ENCODE peak calls at places on chromosomes 3 and 15, in eight cellular contexts. One of them, this sample, is unnamed.

GRCh38 chr3:168249539-168250414 is 154.1 kb upstream of the GOLIM4 start:
- DNase-seq in MM.1S: peak
- DNase-seq in left ventricle myocardium inferior: peak
- DNase-seq in AG09319: peak
- DNase-seq in endothelial cell: peak
- DNase-seq in hepatocyte: peak
- DNase-seq in HFFc6: peak
- DNase-seq in GM20000: peak
- DNase-seq in this sample: no peak

GRCh38 chr3:42702982-42703694 is 540 bp upstream of the HHATL start:
- DNase-seq in MM.1S: no peak
- DNase-seq in left ventricle myocardium inferior: no peak
- DNase-seq in AG09319: no peak
- DNase-seq in endothelial cell: no peak
- DNase-seq in hepatocyte: no peak
- DNase-seq in HFFc6: no peak
- DNase-seq in GM20000: no peak
- DNase-seq in this sample: peak

GRCh38 chr15:74789741-74790079 is 7.8 kb downstream of the CSK start:
- DNase-seq in MM.1S: no peak
- DNase-seq in left ventricle myocardium inferior: no peak
- DNase-seq in AG09319: no peak
- DNase-seq in endothelial cell: no peak
- DNase-seq in hepatocyte: no peak
- DNase-seq in HFFc6: no peak
- DNase-seq in GM20000: no peak
- DNase-seq in this sample: no peak

GRCh38 chr15:66724732-66725467 is 22.9 kb downstream of the SMAD6 start:
- DNase-seq in MM.1S: no peak
- DNase-seq in left ventricle myocardium inferior: no peak
- DNase-seq in AG09319: no peak
- DNase-seq in endothelial cell: no peak
- DNase-seq in hepatocyte: peak
- DNase-seq in HFFc6: no peak
- DNase-seq in GM20000: no peak
- DNase-seq in this sample: no peak

GRCh38 chr3:36924748-36925521 is 19.9 kb downstream of the TRANK1 start:
- DNase-seq in MM.1S: no peak
- DNase-seq in left ventricle myocardium inferior: no peak
- DNase-seq in AG09319: no peak
- DNase-seq in endothelial cell: no peak
- DNase-seq in hepatocyte: no peak
- DNase-seq in HFFc6: no peak
- DNase-seq in GM20000: no peak
- DNase-seq in this sample: no peak

GRCh38 chr3:76198086-76198485 is 412.7 kb upstream of the ZNF717 start:
- DNase-seq in MM.1S: no peak
- DNase-seq in left ventricle myocardium inferior: no peak
- DNase-seq in AG09319: no peak
- DNase-seq in endothelial cell: no peak
- DNase-seq in hepatocyte: no peak
- DNase-seq in HFFc6: no peak
- DNase-seq in GM20000: no peak
- DNase-seq in this sample: no peak

GRCh38 chr15:59303641-59304433 is 68.8 kb downstream of the MYO1E start:
- DNase-seq in MM.1S: no peak
- DNase-seq in left ventricle myocardium inferior: no peak
- DNase-seq in AG09319: no peak
- DNase-seq in endothelial cell: no peak
- DNase-seq in hepatocyte: no peak
- DNase-seq in HFFc6: peak
- DNase-seq in GM20000: no peak
- DNase-seq in this sample: no peak

GRCh38 chr15:42401544-42402478 is 42.5 kb downstream of the CAPN3 start:
- DNase-seq in MM.1S: no peak
- DNase-seq in left ventricle myocardium inferior: no peak
- DNase-seq in AG09319: no peak
- DNase-seq in endothelial cell: no peak
- DNase-seq in hepatocyte: no peak
- DNase-seq in HFFc6: no peak
- DNase-seq in GM20000: no peak
- DNase-seq in this sample: no peak

GRCh38 chr3:97125902-97126499 is 311.6 kb downstream of the EPHA6 start:
- DNase-seq in MM.1S: no peak
- DNase-seq in left ventricle myocardium inferior: no peak
- DNase-seq in AG09319: no peak
- DNase-seq in endothelial cell: no peak
- DNase-seq in hepatocyte: no peak
- DNase-seq in HFFc6: no peak
- DNase-seq in GM20000: no peak
- DNase-seq in this sample: no peak

GRCh38 chr3:76715426-76715825 is 324.5 kb upstream of the ROBO2 start:
- DNase-seq in MM.1S: no peak
- DNase-seq in left ventricle myocardium inferior: no peak
- DNase-seq in AG09319: no peak
- DNase-seq in endothelial cell: no peak
- DNase-seq in hepatocyte: no peak
- DNase-seq in HFFc6: no peak
- DNase-seq in GM20000: no peak
- DNase-seq in this sample: no peak

GRCh38 chr15:65082303-65082958 is 5.9 kb downstream of the KBTBD13 start:
- DNase-seq in MM.1S: no peak
- DNase-seq in left ventricle myocardium inferior: no peak
- DNase-seq in AG09319: no peak
- DNase-seq in endothelial cell: no peak
- DNase-seq in hepatocyte: no peak
- DNase-seq in HFFc6: no peak
- DNase-seq in GM20000: no peak
- DNase-seq in this sample: no peak

GRCh38 chr3:115399751-115400150 is 223.6 kb upstream of the GAP43 start:
- DNase-seq in MM.1S: no peak
- DNase-seq in left ventricle myocardium inferior: no peak
- DNase-seq in AG09319: no peak
- DNase-seq in endothelial cell: no peak
- DNase-seq in hepatocyte: no peak
- DNase-seq in HFFc6: no peak
- DNase-seq in GM20000: no peak
- DNase-seq in this sample: no peak

GRCh38 chr3:53703630-53704362 is 142.4 kb downstream of the CHDH start:
- DNase-seq in MM.1S: no peak
- DNase-seq in left ventricle myocardium inferior: no peak
- DNase-seq in AG09319: no peak
- DNase-seq in endothelial cell: no peak
- DNase-seq in hepatocyte: no peak
- DNase-seq in HFFc6: no peak
- DNase-seq in GM20000: no peak
- DNase-seq in this sample: no peak

GRCh38 chr15:98826658-98827057 is 178.3 kb downstream of the IGF1R start:
- DNase-seq in MM.1S: no peak
- DNase-seq in left ventricle myocardium inferior: no peak
- DNase-seq in AG09319: no peak
- DNase-seq in endothelial cell: no peak
- DNase-seq in hepatocyte: no peak
- DNase-seq in HFFc6: no peak
- DNase-seq in GM20000: no peak
- DNase-seq in this sample: no peak

GRCh38 chr3:71389911-71390573 is 193.5 kb downstream of the FOXP1 start:
- DNase-seq in MM.1S: peak
- DNase-seq in left ventricle myocardium inferior: peak
- DNase-seq in AG09319: no peak
- DNase-seq in endothelial cell: peak
- DNase-seq in hepatocyte: peak
- DNase-seq in HFFc6: no peak
- DNase-seq in GM20000: no peak
- DNase-seq in this sample: no peak

GRCh38 chr3:126526668-126527005 is 2.7 kb downstream of the CHST13 start:
- DNase-seq in MM.1S: no peak
- DNase-seq in left ventricle myocardium inferior: no peak
- DNase-seq in AG09319: no peak
- DNase-seq in endothelial cell: no peak
- DNase-seq in hepatocyte: no peak
- DNase-seq in HFFc6: no peak
- DNase-seq in GM20000: no peak
- DNase-seq in this sample: no peak

GRCh38 chr3:30418443-30418842 is 188.0 kb upstream of the TGFBR2 start:
- DNase-seq in MM.1S: no peak
- DNase-seq in left ventricle myocardium inferior: no peak
- DNase-seq in AG09319: no peak
- DNase-seq in endothelial cell: no peak
- DNase-seq in hepatocyte: no peak
- DNase-seq in HFFc6: peak
- DNase-seq in GM20000: no peak
- DNase-seq in this sample: no peak

GRCh38 chr3:114442251-114442650 is 148.4 kb downstream of the TIGIT start:
- DNase-seq in MM.1S: no peak
- DNase-seq in left ventricle myocardium inferior: no peak
- DNase-seq in AG09319: no peak
- DNase-seq in endothelial cell: no peak
- DNase-seq in hepatocyte: no peak
- DNase-seq in HFFc6: peak
- DNase-seq in GM20000: no peak
- DNase-seq in this sample: no peak

GRCh38 chr3:140408252-140408651 is 269.6 kb upstream of the TRIM42 start:
- DNase-seq in MM.1S: no peak
- DNase-seq in left ventricle myocardium inferior: no peak
- DNase-seq in AG09319: no peak
- DNase-seq in endothelial cell: no peak
- DNase-seq in hepatocyte: no peak
- DNase-seq in HFFc6: no peak
- DNase-seq in GM20000: no peak
- DNase-seq in this sample: no peak

GRCh38 chr15:77552066-77552465 is 80.6 kb downstream of the LINGO1 start:
- DNase-seq in MM.1S: no peak
- DNase-seq in left ventricle myocardium inferior: no peak
- DNase-seq in AG09319: no peak
- DNase-seq in endothelial cell: no peak
- DNase-seq in hepatocyte: no peak
- DNase-seq in HFFc6: no peak
- DNase-seq in GM20000: no peak
- DNase-seq in this sample: no peak

GRCh38 chr15:77557178-77557960 is 75.3 kb downstream of the LINGO1 start:
- DNase-seq in MM.1S: no peak
- DNase-seq in left ventricle myocardium inferior: peak
- DNase-seq in AG09319: no peak
- DNase-seq in endothelial cell: no peak
- DNase-seq in hepatocyte: no peak
- DNase-seq in HFFc6: no peak
- DNase-seq in GM20000: no peak
- DNase-seq in this sample: no peak

GRCh38 chr15:77555232-77555631 is 77.5 kb downstream of the LINGO1 start:
- DNase-seq in MM.1S: no peak
- DNase-seq in left ventricle myocardium inferior: no peak
- DNase-seq in AG09319: no peak
- DNase-seq in endothelial cell: no peak
- DNase-seq in hepatocyte: no peak
- DNase-seq in HFFc6: no peak
- DNase-seq in GM20000: no peak
- DNase-seq in this sample: no peak

GRCh38 chr15:77553257-77553656 is 79.5 kb downstream of the LINGO1 start:
- DNase-seq in MM.1S: no peak
- DNase-seq in left ventricle myocardium inferior: no peak
- DNase-seq in AG09319: no peak
- DNase-seq in endothelial cell: no peak
- DNase-seq in hepatocyte: no peak
- DNase-seq in HFFc6: no peak
- DNase-seq in GM20000: no peak
- DNase-seq in this sample: no peak

DNA sequence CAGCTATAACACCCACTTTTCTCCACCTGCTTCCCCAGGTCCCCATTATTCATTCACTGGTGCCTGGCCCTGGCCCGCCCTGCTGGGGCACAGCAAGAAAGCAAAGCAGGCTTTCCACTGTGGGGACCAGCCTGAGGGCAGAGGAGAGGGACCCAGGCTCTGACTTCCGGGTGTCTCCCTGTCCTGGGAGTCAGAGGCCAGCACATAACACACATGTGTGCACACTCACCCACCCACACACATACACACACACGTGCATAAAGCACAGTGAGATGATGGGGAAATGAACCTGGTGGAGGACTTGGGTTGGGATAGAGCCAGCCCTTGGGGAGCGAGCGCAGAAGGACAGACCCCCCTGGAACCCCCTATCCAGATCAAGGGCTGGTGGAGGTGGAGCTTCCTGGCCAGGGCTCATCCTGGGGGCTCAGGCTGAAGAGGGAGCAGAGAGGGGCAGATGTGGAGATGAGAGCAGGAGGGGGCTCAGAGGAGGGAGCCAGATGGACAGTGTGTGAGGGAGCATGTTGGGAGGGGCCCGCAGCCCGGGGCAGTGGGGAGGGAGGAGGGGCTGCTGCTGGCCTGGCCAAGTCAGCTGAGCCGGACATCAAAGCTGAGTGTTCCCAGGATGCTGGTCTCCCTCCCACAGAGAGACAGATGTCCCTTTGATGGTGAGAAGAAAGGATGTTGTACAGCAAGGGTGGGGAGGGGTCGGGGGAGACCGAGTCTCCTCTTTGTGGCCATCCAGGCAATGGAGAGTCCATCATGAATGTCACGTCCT is 78.2 kb downstream of the LINGO1 start:
- DNase-seq in MM.1S: no peak
- DNase-seq in left ventricle myocardium inferior: no peak
- DNase-seq in AG09319: no peak
- DNase-seq in endothelial cell: no peak
- DNase-seq in hepatocyte: no peak
- DNase-seq in HFFc6: no peak
- DNase-seq in GM20000: no peak
- DNase-seq in this sample: no peak
- TF ChIP-seq CTCF in MM.1S: no peak
- TF ChIP-seq CTCF in left ventricle myocardium inferior: no peak
- TF ChIP-seq CTCF in AG09319: no peak
- TF ChIP-seq CTCF in endothelial cell: no peak
- TF ChIP-seq CTCF in hepatocyte: no peak
- TF ChIP-seq CTCF in HFFc6: no peak
- TF ChIP-seq CTCF in GM20000: no peak
- TF ChIP-seq CTCF in this sample: no peak

GRCh38 chr15:96578393-96578792 is 247.9 kb downstream of the NR2F2 start:
- DNase-seq in MM.1S: no peak
- DNase-seq in left ventricle myocardium inferior: no peak
- DNase-seq in AG09319: no peak
- DNase-seq in endothelial cell: no peak
- DNase-seq in hepatocyte: no peak
- DNase-seq in HFFc6: no peak
- DNase-seq in GM20000: no peak
- DNase-seq in this sample: no peak
- TF ChIP-seq CTCF in MM.1S: no peak
- TF ChIP-seq CTCF in left ventricle myocardium inferior: no peak
- TF ChIP-seq CTCF in AG09319: no peak
- TF ChIP-seq CTCF in endothelial cell: no peak
- TF ChIP-seq CTCF in hepatocyte: no peak
- TF ChIP-seq CTCF in HFFc6: no peak
- TF ChIP-seq CTCF in GM20000: no peak
- TF ChIP-seq CTCF in this sample: no peak

GRCh38 chr15:91982401-91982800 is 128.9 kb downstream of the SLCO3A1 start:
- DNase-seq in MM.1S: no peak
- DNase-seq in left ventricle myocardium inferior: no peak
- DNase-seq in AG09319: no peak
- DNase-seq in endothelial cell: no peak
- DNase-seq in hepatocyte: no peak
- DNase-seq in HFFc6: peak
- DNase-seq in GM20000: no peak
- DNase-seq in this sample: no peak
- TF ChIP-seq CTCF in MM.1S: no peak
- TF ChIP-seq CTCF in left ventricle myocardium inferior: no peak
- TF ChIP-seq CTCF in AG09319: no peak
- TF ChIP-seq CTCF in endothelial cell: no peak
- TF ChIP-seq CTCF in hepatocyte: no peak
- TF ChIP-seq CTCF in HFFc6: peak
- TF ChIP-seq CTCF in GM20000: no peak
- TF ChIP-seq CTCF in this sample: no peak

GRCh38 chr3:151379083-151379734 is 5.3 kb downstream of the P2RY12 start:
- DNase-seq in MM.1S: peak
- DNase-seq in left ventricle myocardium inferior: no peak
- DNase-seq in AG09319: no peak
- DNase-seq in endothelial cell: peak
- DNase-seq in hepatocyte: peak
- DNase-seq in HFFc6: no peak
- DNase-seq in GM20000: peak
- DNase-seq in this sample: no peak
- TF ChIP-seq CTCF in MM.1S: peak
- TF ChIP-seq CTCF in left ventricle myocardium inferior: peak
- TF ChIP-seq CTCF in AG09319: peak
- TF ChIP-seq CTCF in endothelial cell: peak
- TF ChIP-seq CTCF in hepatocyte: peak
- TF ChIP-seq CTCF in HFFc6: peak
- TF ChIP-seq CTCF in GM20000: peak
- TF ChIP-seq CTCF in this sample: no peak